ENCODE peak calls at places on chromosomes 16 and 17, in six cellular contexts. N is AG04450, C is cardiac fibroblast, U is left ventricle myocardium inferior, Y is adrenal gland, R is GM12864. Q is an unnamed sample.

GRCh38 chr16:67767953-67768352 is 38.4 kb downstream of the RANBP10 start:
- DNase-seq in Y (no peak), U (no peak), C (peak), R (no peak), N (peak), Q (peak)

GRCh38 chr16:3142770-3143169 is 7.9 kb downstream of the ZNF213 start:
- DNase-seq in N (no peak), R (no peak), C (no peak), Y (no peak), U (no peak), Q (no peak)

GRCh38 chr17:13590441-13590840 is 11.3 kb downstream of the HS3ST3A1 start:
- DNase-seq in R (no peak), N (no peak), C (peak), Y (no peak), U (no peak), Q (no peak)

GRCh38 chr17:19785854-19786253 is 37.8 kb upstream of the ALDH3A1 start:
- DNase-seq in Y (no peak), U (no peak), R (no peak), N (no peak), C (peak), Q (no peak)

GRCh38 chr17:68518063-68518815 is 6.0 kb downstream of the PRKAR1A start:
- DNase-seq in U (no peak), C (no peak), R (no peak), N (no peak), Y (no peak), Q (no peak)

GRCh38 chr17:28346746-28347246 is 10.5 kb downstream of the POLDIP2 start:
- DNase-seq in C (no peak), Y (peak), R (no peak), U (no peak), N (no peak), Q (no peak)

GRCh38 chr16:83345846-83346245 is 461.9 kb upstream of the HSBP1 start:
- DNase-seq in C (no peak), U (no peak), Y (no peak), N (no peak), R (no peak), Q (no peak)

GRCh38 chr17:58624751-58625150 is 67.1 kb downstream of the TEX14 start:
- DNase-seq in N (no peak), U (no peak), R (no peak), C (no peak), Y (no peak), Q (no peak)

GRCh38 chr17:40015005-40015997 is at the start of gene CSF3:
- DNase-seq in U (no peak), C (peak), N (no peak), Y (peak), R (no peak), Q (no peak)

GRCh38 chr16:57271867-57272495 is 12.5 kb downstream of the PLLP start:
- DNase-seq in N (no peak), Y (no peak), U (no peak), R (no peak), C (no peak), Q (no peak)

GRCh38 chr16:4264546-4264945 is 8.3 kb downstream of the TFAP4 start:
- DNase-seq in R (no peak), N (no peak), U (no peak), C (no peak), Y (no peak), Q (no peak)

GRCh38 chr17:72164340-72164739 is 43.5 kb downstream of the SOX9 start:
- DNase-seq in R (no peak), N (no peak), Y (no peak), C (peak), U (no peak), Q (no peak)

GRCh38 chr17:14297161-14297851 is 3.6 kb upstream of the HS3ST3B1 start:
- DNase-seq in N (no peak), R (no peak), Y (no peak), C (peak), U (peak), Q (no peak)

GRCh38 chr16:82924075-82924854 is 297.5 kb downstream of the CDH13 start:
- DNase-seq in N (no peak), C (no peak), Y (no peak), U (no peak), R (no peak), Q (no peak)

GRCh38 chr16:66402166-66402565 is 24.9 kb upstream of the BEAN1 start:
- DNase-seq in C (no peak), R (no peak), U (no peak), Y (no peak), N (no peak), Q (no peak)

GRCh38 chr17:42282478-42283080 is 5.7 kb upstream of the STAT5A start:
- DNase-seq in Y (peak), U (no peak), C (no peak), R (no peak), N (no peak), Q (no peak)

GRCh38 chr16:10625595-10626357 is 45.4 kb upstream of the EMP2 start:
- DNase-seq in C (peak), Y (no peak), R (no peak), U (no peak), N (no peak), Q (no peak)

GRCh38 chr17:846901-847777 is 65.0 kb downstream of the MRM3 start:
- DNase-seq in N (no peak), Y (no peak), C (no peak), U (no peak), R (no peak), Q (no peak)

GRCh38 chr16:47732122-47732805 is 271.1 kb downstream of the PHKB start:
- DNase-seq in U (no peak), N (peak), Y (no peak), R (no peak), C (peak), Q (peak)

GRCh38 chr16:23092801-23093117 is 56.5 kb downstream of the USP31 start:
- DNase-seq in Y (no peak), C (no peak), U (no peak), R (no peak), N (no peak), Q (no peak)

GRCh38 chr16:19963306-19963705 is 78.7 kb upstream of the GPRC5B start:
- DNase-seq in U (peak), R (no peak), C (no peak), N (no peak), Y (no peak), Q (peak)

GRCh38 chr16:80806957-80807356 is 2.6 kb upstream of the CDYL2 start:
- DNase-seq in U (no peak), R (no peak), Y (no peak), N (peak), C (peak), Q (no peak)

GRCh38 chr16:14286381-14287230 is 215.5 kb downstream of the MRTFB start:
- DNase-seq in R (peak), N (no peak), U (no peak), Y (no peak), C (no peak), Q (no peak)

GRCh38 chr17:63573634-63574033 is 23.4 kb downstream of the DCAF7 start:
- DNase-seq in Y (no peak), U (no peak), C (no peak), R (no peak), N (no peak), Q (no peak)
- TF ChIP-seq CTCF in Y (no peak), U (peak), C (peak), R (peak), N (peak), Q (peak)

DNA sequence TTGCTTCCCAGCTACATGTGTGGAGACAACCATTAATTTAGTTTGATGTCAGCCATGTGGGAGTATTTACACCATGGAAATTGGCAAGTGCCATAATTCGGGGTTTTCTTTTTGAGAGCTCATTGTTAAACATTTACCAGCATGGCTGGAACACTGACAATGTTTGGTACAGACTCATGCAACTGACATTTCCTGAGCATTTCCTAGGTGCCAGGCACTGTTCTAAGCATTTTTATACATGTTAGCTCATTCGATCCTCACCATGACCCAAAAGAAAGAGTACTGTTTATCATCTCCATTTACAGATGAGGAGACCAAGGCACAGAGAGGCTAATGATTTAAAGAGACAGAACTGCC is 86.9 kb downstream of the FOXL1 start:
- DNase-seq in N (peak), R (no peak), U (no peak), C (peak), Y (no peak), Q (no peak)
- H3K4me3 ChIP-seq in N (no peak), R (no peak), U (no peak), C (peak), Y (no peak), Q (no peak)

GRCh38 chr16:1554826-1555445 is 21.5 kb downstream of the TMEM204 start:
- DNase-seq in U (no peak), Y (no peak), R (no peak), C (no peak), N (no peak), Q (no peak)

GRCh38 chr16:1557576-1557975 is 24.1 kb downstream of the TMEM204 start:
- DNase-seq in Y (no peak), C (no peak), U (no peak), R (no peak), N (no peak), Q (no peak)

GRCh38 chr16:1557074-1557473 is 23.6 kb downstream of the TMEM204 start:
- DNase-seq in U (no peak), Y (no peak), N (no peak), C (no peak), R (no peak), Q (no peak)

GRCh38 chr16:1553976-1554825 is 20.7 kb downstream of the TMEM204 start:
- DNase-seq in C (no peak), U (no peak), N (no peak), R (no peak), Y (no peak), Q (no peak)

DNA sequence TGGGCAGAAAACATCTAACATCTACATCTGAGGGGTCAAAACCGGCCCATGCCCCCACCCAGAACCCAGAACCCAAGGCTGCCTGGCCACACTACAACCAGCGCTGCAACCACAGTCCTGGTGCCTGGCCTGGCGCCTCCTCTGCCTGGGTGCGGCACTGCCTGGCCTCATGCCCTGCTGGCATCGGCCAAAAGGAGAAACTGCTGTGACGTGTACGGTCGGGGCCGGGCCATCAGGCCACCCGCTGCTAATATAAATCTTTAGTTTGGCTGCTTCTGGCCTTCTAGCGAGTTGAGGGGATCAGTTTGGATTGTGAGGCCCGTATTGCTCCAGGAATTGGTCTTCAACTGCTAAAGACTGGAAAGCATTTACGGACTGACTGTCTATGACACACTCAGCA is 22.8 kb downstream of the TMEM204 start:
- DNase-seq in Y (no peak), R (no peak), N (no peak), U (no peak), C (no peak), Q (no peak)
- TF ChIP-seq CTCF in Y (no peak), R (no peak), N (no peak), U (no peak), C (no peak), Q (no peak)

GRCh38 chr16:89422905-89423630 is 67.3 kb downstream of the ANKRD11 start:
- DNase-seq in C (peak), U (no peak), R (peak), Y (peak), N (no peak), Q (peak)
- H3K4me3 ChIP-seq in C (peak), U (no peak), R (peak), Y (no peak), N (no peak), Q (no peak)

GRCh38 chr17:43949777-43950176 is 4.0 kb downstream of the PYY start:
- DNase-seq in N (no peak), C (no peak), Y (no peak), U (no peak), R (no peak), Q (no peak)
- TF ChIP-seq CTCF in N (no peak), C (no peak), Y (no peak), U (no peak), R (no peak), Q (no peak)

Q was measured in astrocyte of the cerebellum.